ENCODE peak calls at places on chromosomes 11 and 22, in five cellular contexts. One of them, this sample, is unnamed. For H3K4me1, the result is how much of the 10 kb centered on the place peaks cover.

GRCh38 chr11:16784097-16784496 is 45.6 kb downstream of the C11orf58 start:
- DNase-seq in lower lobe of right lung: no peak
- DNase-seq in psoas muscle: no peak
- DNase-seq in sigmoid colon: no peak
- DNase-seq in CD4-positive, CD25-positive, alpha-beta regulatory T cell: no peak
- DNase-seq in this sample: no peak

GRCh38 chr11:76023408-76024068 is 182.8 kb downstream of the WNT11 start:
- DNase-seq in lower lobe of right lung: no peak
- DNase-seq in CD4-positive, CD25-positive, alpha-beta regulatory T cell: no peak
- DNase-seq in psoas muscle: no peak
- DNase-seq in sigmoid colon: no peak
- DNase-seq in this sample: no peak

GRCh38 chr11:116379185-116379828 is 393.5 kb downstream of the BUD13 start:
- DNase-seq in CD4-positive, CD25-positive, alpha-beta regulatory T cell: no peak
- DNase-seq in psoas muscle: no peak
- DNase-seq in sigmoid colon: no peak
- DNase-seq in lower lobe of right lung: no peak
- DNase-seq in this sample: no peak

GRCh38 chr11:100727410-100727809 is 40.3 kb downstream of the ARHGAP42 start:
- DNase-seq in sigmoid colon: no peak
- DNase-seq in CD4-positive, CD25-positive, alpha-beta regulatory T cell: no peak
- DNase-seq in lower lobe of right lung: no peak
- DNase-seq in psoas muscle: no peak
- DNase-seq in this sample: no peak

GRCh38 chr22:24942301-24942700 is 4.2 kb downstream of the LHFPL7 start:
- DNase-seq in sigmoid colon: no peak
- DNase-seq in lower lobe of right lung: no peak
- DNase-seq in CD4-positive, CD25-positive, alpha-beta regulatory T cell: no peak
- DNase-seq in psoas muscle: no peak
- DNase-seq in this sample: no peak

GRCh38 chr11:16114451-16114850 is 241.9 kb downstream of the SOX6 start:
- DNase-seq in psoas muscle: no peak
- DNase-seq in CD4-positive, CD25-positive, alpha-beta regulatory T cell: no peak
- DNase-seq in sigmoid colon: no peak
- DNase-seq in lower lobe of right lung: no peak
- DNase-seq in this sample: no peak

GRCh38 chr22:32826537-32826936 is 25.0 kb downstream of the TIMP3 start:
- DNase-seq in sigmoid colon: peak
- DNase-seq in psoas muscle: no peak
- DNase-seq in lower lobe of right lung: no peak
- DNase-seq in CD4-positive, CD25-positive, alpha-beta regulatory T cell: no peak
- DNase-seq in this sample: no peak

GRCh38 chr22:43862074-43862881 is at the start of gene SULT4A1:
- DNase-seq in lower lobe of right lung: no peak
- DNase-seq in sigmoid colon: peak
- DNase-seq in CD4-positive, CD25-positive, alpha-beta regulatory T cell: no peak
- DNase-seq in psoas muscle: peak
- DNase-seq in this sample: no peak

GRCh38 chr11:71116435-71117040 is 135.8 kb downstream of the SHANK2 start:
- DNase-seq in lower lobe of right lung: no peak
- DNase-seq in psoas muscle: no peak
- DNase-seq in CD4-positive, CD25-positive, alpha-beta regulatory T cell: no peak
- DNase-seq in sigmoid colon: no peak
- DNase-seq in this sample: no peak

GRCh38 chr11:46121328-46121723 is at the start of gene PHF21A:
- DNase-seq in psoas muscle: peak
- DNase-seq in lower lobe of right lung: peak
- DNase-seq in CD4-positive, CD25-positive, alpha-beta regulatory T cell: peak
- DNase-seq in sigmoid colon: peak
- DNase-seq in this sample: peak

GRCh38 chr11:70584786-70585545 is 186.6 kb downstream of the CTTN start:
- DNase-seq in sigmoid colon: peak
- DNase-seq in lower lobe of right lung: no peak
- DNase-seq in CD4-positive, CD25-positive, alpha-beta regulatory T cell: no peak
- DNase-seq in psoas muscle: peak
- DNase-seq in this sample: no peak

GRCh38 chr11:44861829-44862545 is 88.7 kb downstream of the TP53I11 start:
- DNase-seq in lower lobe of right lung: peak
- DNase-seq in CD4-positive, CD25-positive, alpha-beta regulatory T cell: peak
- DNase-seq in psoas muscle: peak
- DNase-seq in sigmoid colon: peak
- DNase-seq in this sample: peak

GRCh38 chr22:17964647-17965046 is 59.7 kb downstream of the MICAL3 start:
- DNase-seq in lower lobe of right lung: no peak
- DNase-seq in CD4-positive, CD25-positive, alpha-beta regulatory T cell: no peak
- DNase-seq in sigmoid colon: no peak
- DNase-seq in psoas muscle: no peak
- DNase-seq in this sample: no peak

GRCh38 chr11:100949443-100949842 is 180.2 kb downstream of the PGR start:
- DNase-seq in CD4-positive, CD25-positive, alpha-beta regulatory T cell: no peak
- DNase-seq in lower lobe of right lung: no peak
- DNase-seq in sigmoid colon: no peak
- DNase-seq in psoas muscle: no peak
- DNase-seq in this sample: no peak

GRCh38 chr11:77515063-77515462 is 41.2 kb upstream of the PAK1 start:
- DNase-seq in psoas muscle: no peak
- DNase-seq in CD4-positive, CD25-positive, alpha-beta regulatory T cell: no peak
- DNase-seq in lower lobe of right lung: no peak
- DNase-seq in sigmoid colon: no peak
- DNase-seq in this sample: no peak

GRCh38 chr22:24444729-24445466 is 17.5 kb downstream of the ADORA2A start:
- DNase-seq in lower lobe of right lung: no peak
- DNase-seq in CD4-positive, CD25-positive, alpha-beta regulatory T cell: no peak
- DNase-seq in psoas muscle: no peak
- DNase-seq in sigmoid colon: no peak
- DNase-seq in this sample: no peak

GRCh38 chr11:72333657-72334056 is 89.7 kb upstream of the PHOX2A start:
- DNase-seq in sigmoid colon: no peak
- DNase-seq in psoas muscle: no peak
- DNase-seq in lower lobe of right lung: no peak
- DNase-seq in CD4-positive, CD25-positive, alpha-beta regulatory T cell: peak
- DNase-seq in this sample: no peak

GRCh38 chr11:12602421-12602820 is 71.8 kb upstream of the TEAD1 start:
- DNase-seq in lower lobe of right lung: no peak
- DNase-seq in CD4-positive, CD25-positive, alpha-beta regulatory T cell: no peak
- DNase-seq in sigmoid colon: no peak
- DNase-seq in psoas muscle: no peak
- DNase-seq in this sample: no peak

GRCh38 chr11:106786251-106786650 is 232.0 kb downstream of the GUCY1A2 start:
- DNase-seq in sigmoid colon: no peak
- DNase-seq in CD4-positive, CD25-positive, alpha-beta regulatory T cell: no peak
- DNase-seq in psoas muscle: no peak
- DNase-seq in lower lobe of right lung: no peak
- DNase-seq in this sample: no peak

GRCh38 chr11:86934263-86934932 is 20.8 kb downstream of the FZD4 start:
- DNase-seq in lower lobe of right lung: no peak
- DNase-seq in sigmoid colon: no peak
- DNase-seq in CD4-positive, CD25-positive, alpha-beta regulatory T cell: no peak
- DNase-seq in psoas muscle: no peak
- DNase-seq in this sample: no peak

GRCh38 chr11:86934933-86935579 is 20.1 kb downstream of the FZD4 start:
- DNase-seq in psoas muscle: no peak
- DNase-seq in sigmoid colon: no peak
- DNase-seq in CD4-positive, CD25-positive, alpha-beta regulatory T cell: no peak
- DNase-seq in lower lobe of right lung: no peak
- DNase-seq in this sample: no peak

GRCh38 chr11:86931965-86932332 is 23.2 kb downstream of the FZD4 start:
- DNase-seq in CD4-positive, CD25-positive, alpha-beta regulatory T cell: no peak
- DNase-seq in psoas muscle: no peak
- DNase-seq in lower lobe of right lung: no peak
- DNase-seq in sigmoid colon: no peak
- DNase-seq in this sample: no peak

GRCh38 chr11:86931059-86931964 is 23.9 kb downstream of the FZD4 start:
- DNase-seq in lower lobe of right lung: no peak
- DNase-seq in psoas muscle: no peak
- DNase-seq in CD4-positive, CD25-positive, alpha-beta regulatory T cell: no peak
- DNase-seq in sigmoid colon: no peak
- DNase-seq in this sample: no peak

DNA sequence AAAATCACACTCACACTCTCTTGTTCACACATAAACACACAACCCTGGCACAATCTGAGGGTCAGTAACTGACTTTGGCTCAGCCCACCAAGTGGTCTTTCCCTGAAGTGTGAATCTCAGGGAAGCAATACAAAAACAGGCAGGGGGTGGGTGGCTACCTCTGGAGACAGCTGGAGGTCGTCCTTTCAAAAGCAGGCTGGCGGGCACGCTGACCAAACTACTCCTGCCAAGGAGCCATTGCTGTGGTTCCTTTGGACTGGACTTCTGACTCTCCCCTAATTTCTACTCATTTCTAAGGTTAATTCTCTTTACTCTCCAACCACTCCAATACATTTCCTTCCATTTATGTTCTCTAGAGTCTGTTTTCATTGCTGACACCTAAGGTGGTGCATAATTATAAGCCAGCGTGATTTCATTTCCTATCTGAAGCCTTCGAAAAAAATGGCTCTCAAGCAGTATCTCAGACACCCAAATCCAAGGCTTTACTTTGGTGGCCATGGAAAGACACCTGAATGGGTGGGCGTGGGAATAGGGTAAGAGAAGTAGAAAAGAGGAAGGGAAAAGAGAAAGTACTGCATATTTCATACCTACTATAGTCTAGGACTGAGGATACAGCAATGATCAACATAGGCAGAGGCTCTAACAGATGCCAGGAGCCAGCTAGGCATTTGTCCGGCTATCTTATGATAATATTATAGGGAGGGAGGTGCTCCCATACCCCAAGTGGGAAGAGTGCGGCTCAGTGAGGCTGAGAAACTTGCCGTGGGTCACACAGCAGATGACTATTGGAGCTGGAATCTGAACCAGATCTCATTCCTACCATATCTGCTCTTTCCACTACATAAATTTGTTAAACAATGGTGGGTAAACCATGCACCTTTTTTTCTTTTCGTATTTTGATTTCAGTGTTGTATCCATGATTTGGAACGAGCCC is 22.0 kb downstream of the FZD4 start:
- DNase-seq in sigmoid colon: no peak
- DNase-seq in lower lobe of right lung: no peak
- DNase-seq in psoas muscle: no peak
- DNase-seq in CD4-positive, CD25-positive, alpha-beta regulatory T cell: no peak
- DNase-seq in this sample: no peak
- H3K4me1 ChIP-seq in sigmoid colon: under half
- H3K4me1 ChIP-seq in lower lobe of right lung: under half
- H3K4me1 ChIP-seq in psoas muscle: under half
- H3K4me1 ChIP-seq in CD4-positive, CD25-positive, alpha-beta regulatory T cell: under half
- H3K4me1 ChIP-seq in this sample: under half

GRCh38 chr11:36215688-36216050 is 73.6 kb downstream of the COMMD9 start:
- DNase-seq in CD4-positive, CD25-positive, alpha-beta regulatory T cell: no peak
- DNase-seq in lower lobe of right lung: no peak
- DNase-seq in sigmoid colon: no peak
- DNase-seq in psoas muscle: no peak
- DNase-seq in this sample: no peak
- H3K27ac ChIP-seq in CD4-positive, CD25-positive, alpha-beta regulatory T cell: no peak
- H3K27ac ChIP-seq in lower lobe of right lung: no peak
- H3K27ac ChIP-seq in sigmoid colon: no peak
- H3K27ac ChIP-seq in psoas muscle: no peak
- H3K27ac ChIP-seq in this sample: no peak

DNA sequence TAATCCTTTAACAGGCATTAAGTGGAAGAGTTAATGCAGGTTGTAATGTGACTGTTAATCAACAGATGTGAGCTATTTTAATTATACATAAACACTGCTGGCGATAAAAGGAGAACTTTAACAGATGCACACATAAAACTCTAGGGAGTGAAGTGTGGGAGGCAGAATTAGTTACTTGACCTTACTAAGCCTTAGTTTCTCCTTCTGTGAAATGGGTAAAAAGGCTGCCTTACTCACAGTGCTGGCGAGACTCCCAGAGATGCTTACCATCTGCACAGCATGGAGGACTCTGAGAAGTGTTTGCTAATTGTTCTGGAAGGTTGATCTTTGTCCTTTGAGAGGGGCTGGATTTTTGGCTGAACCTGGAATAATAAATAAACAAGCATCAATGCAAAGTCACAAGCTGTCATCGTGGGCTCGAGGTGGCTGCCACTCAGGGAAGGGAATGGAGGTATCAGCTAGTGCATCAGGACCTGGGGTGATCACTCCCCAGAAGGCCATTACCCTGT is 58.6 kb upstream of the MPEG1 start:
- DNase-seq in psoas muscle: no peak
- DNase-seq in lower lobe of right lung: no peak
- DNase-seq in sigmoid colon: no peak
- DNase-seq in CD4-positive, CD25-positive, alpha-beta regulatory T cell: no peak
- DNase-seq in this sample: no peak
- H3K4me1 ChIP-seq in psoas muscle: under half
- H3K4me1 ChIP-seq in lower lobe of right lung: under half
- H3K4me1 ChIP-seq in sigmoid colon: under half
- H3K4me1 ChIP-seq in CD4-positive, CD25-positive, alpha-beta regulatory T cell: under half
- H3K4me1 ChIP-seq in this sample: under half

GRCh38 chr11:119422505-119423416 is at the start of gene THY1:
- DNase-seq in CD4-positive, CD25-positive, alpha-beta regulatory T cell: no peak
- DNase-seq in lower lobe of right lung: no peak
- DNase-seq in psoas muscle: no peak
- DNase-seq in sigmoid colon: no peak
- DNase-seq in this sample: no peak
- H3K27ac ChIP-seq in CD4-positive, CD25-positive, alpha-beta regulatory T cell: no peak
- H3K27ac ChIP-seq in lower lobe of right lung: no peak
- H3K27ac ChIP-seq in psoas muscle: no peak
- H3K27ac ChIP-seq in sigmoid colon: peak
- H3K27ac ChIP-seq in this sample: no peak

DNA sequence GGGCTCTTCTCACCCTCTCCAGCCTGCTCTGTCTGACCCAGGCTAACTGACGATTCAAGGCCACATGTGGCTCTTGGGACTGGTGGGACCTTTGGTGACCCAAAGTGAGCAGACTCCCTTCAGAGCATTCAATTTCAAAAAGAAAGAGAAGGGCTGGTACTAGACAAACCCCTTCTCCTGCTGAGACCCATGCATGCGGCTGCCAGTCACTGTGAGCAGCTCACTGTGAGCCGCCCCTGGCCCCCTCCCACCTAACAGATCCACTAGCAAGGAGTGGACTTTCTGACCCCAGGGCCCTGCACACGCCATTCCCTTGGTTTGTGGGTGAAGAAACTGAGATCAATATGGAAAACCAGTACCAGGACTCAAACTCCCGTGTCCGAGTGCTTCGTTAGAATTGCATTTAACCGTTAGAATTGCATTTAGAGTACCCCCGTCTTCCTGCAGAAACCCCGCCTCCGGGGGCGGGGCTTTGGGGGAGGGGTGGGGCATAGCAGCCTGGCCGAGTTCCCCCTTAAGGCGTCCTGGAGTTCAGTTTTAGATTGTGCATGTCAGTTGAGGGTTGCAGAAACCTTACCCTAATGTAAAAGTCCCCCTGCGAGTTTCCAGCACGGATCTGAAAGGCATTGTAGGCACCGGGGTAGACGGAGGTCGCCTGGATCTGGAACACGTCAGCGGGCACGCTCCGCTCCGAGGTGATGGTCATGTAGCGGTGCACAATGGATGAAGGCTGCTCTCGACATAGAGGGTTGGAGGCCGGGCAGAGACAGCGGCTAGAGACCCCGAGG is 5.1 kb downstream of the EFEMP2 start:
- DNase-seq in sigmoid colon: no peak
- DNase-seq in CD4-positive, CD25-positive, alpha-beta regulatory T cell: no peak
- DNase-seq in lower lobe of right lung: peak
- DNase-seq in psoas muscle: peak
- DNase-seq in this sample: no peak
- H3K4me1 ChIP-seq in sigmoid colon: under half
- H3K4me1 ChIP-seq in CD4-positive, CD25-positive, alpha-beta regulatory T cell: under half
- H3K4me1 ChIP-seq in lower lobe of right lung: under half
- H3K4me1 ChIP-seq in psoas muscle: under half
- H3K4me1 ChIP-seq in this sample: under half

GRCh38 chr11:36363361-36364272 is 67.5 kb downstream of the PRR5L start:
- DNase-seq in psoas muscle: no peak
- DNase-seq in CD4-positive, CD25-positive, alpha-beta regulatory T cell: no peak
- DNase-seq in sigmoid colon: no peak
- DNase-seq in lower lobe of right lung: no peak
- DNase-seq in this sample: no peak
- H3K27ac ChIP-seq in psoas muscle: no peak
- H3K27ac ChIP-seq in CD4-positive, CD25-positive, alpha-beta regulatory T cell: no peak
- H3K27ac ChIP-seq in sigmoid colon: no peak
- H3K27ac ChIP-seq in lower lobe of right lung: no peak
- H3K27ac ChIP-seq in this sample: no peak

GRCh38 chr11:58578136-58578634 is 678 bp upstream of the ZFP91 start:
- DNase-seq in sigmoid colon: peak
- DNase-seq in lower lobe of right lung: peak
- DNase-seq in CD4-positive, CD25-positive, alpha-beta regulatory T cell: peak
- DNase-seq in psoas muscle: peak
- DNase-seq in this sample: peak
- H3K4me1 ChIP-seq in sigmoid colon: under half
- H3K4me1 ChIP-seq in lower lobe of right lung: half or more
- H3K4me1 ChIP-seq in CD4-positive, CD25-positive, alpha-beta regulatory T cell: half or more
- H3K4me1 ChIP-seq in psoas muscle: half or more
- H3K4me1 ChIP-seq in this sample: under half